ENCODE peak calls at places on chromosomes 1 and 21, in six cellular contexts. M is stimulated activated naive B cell treated with anti-CD40 and anti-IgM and Interleukin-4, amounts not matched to agents 10 μg/mL and 1 μg/mL and 100 μg/mL, for 72 hours; W is activated T-helper 1 cell treated with anti-CD3 and anti-CD28 coated beads, Interleukin-2, amount 50 U/mL, for 16 hours; C is colonic mucosa; L is effector CD4-positive, alpha-beta T cell; H is AG10803. E is an unnamed sample.

GRCh38 chr1:155207578-155208405 is at the start of gene THBS3:
- DNase-seq in M (no peak), W (no peak), C (peak; percentile 44), L (no peak), H (peak; percentile 37), E (peak; percentile 60)

GRCh38 chr1:210779259-210779658 is 354.7 kb downstream of the KCNH1 start:
- DNase-seq in M (no peak), W (no peak), C (no peak), L (no peak), H (no peak), E (no peak)

GRCh38 chr1:147246910-147247655 is 4.6 kb downstream of the CHD1L start:
- DNase-seq in M (no peak), W (no peak), C (no peak), L (no peak), H (peak; percentile 34), E (peak; percentile 14)

GRCh38 chr1:199313444-199313843 is 674.6 kb downstream of the PTPRC start:
- DNase-seq in M (no peak), W (no peak), C (no peak), L (no peak), H (no peak), E (peak; percentile 41)

GRCh38 chr1:220895412-220895946 is 16.2 kb downstream of the HLX start:
- DNase-seq in M (no peak), W (no peak), C (no peak), L (no peak), H (no peak), E (no peak)

GRCh38 chr1:201877877-201878339 is 10.8 kb upstream of the SHISA4 start:
- DNase-seq in M (no peak), W (no peak), C (no peak), L (no peak), H (peak; percentile 58), E (peak; percentile 76)

GRCh38 chr1:45299981-45300668 is 26.6 kb upstream of the HPDL start:
- DNase-seq in M (peak; percentile 11), W (no peak), C (peak; percentile 33), L (peak; percentile 29), H (peak; percentile 75), E (peak; percentile 77)

GRCh38 chr21:45126983-45127382 is 52.6 kb downstream of the ADARB1 start:
- DNase-seq in M (no peak), W (no peak), C (no peak), L (no peak), H (no peak), E (no peak)

GRCh38 chr1:153630384-153630783 is 2.1 kb downstream of the S100A1 start:
- DNase-seq in M (no peak), W (no peak), C (no peak), L (no peak), H (no peak), E (no peak)

GRCh38 chr1:226736001-226736907 is 2.8 kb downstream of the ITPKB start:
- DNase-seq in M (no peak), W (no peak), C (no peak), L (no peak), H (no peak), E (no peak)

GRCh38 chr1:22311461-22311860 is 140.2 kb upstream of the ZBTB40 start:
- DNase-seq in M (no peak), W (no peak), C (no peak), L (no peak), H (no peak), E (no peak)

GRCh38 chr1:44655609-44656008 is 18.7 kb downstream of the TMEM53 start:
- DNase-seq in M (no peak), W (no peak), C (no peak), L (no peak), H (peak; percentile 11), E (peak; percentile 46)

GRCh38 chr1:99728494-99729235 is 37.8 kb downstream of the FRRS1 start:
- DNase-seq in M (no peak), W (no peak), C (no peak), L (no peak), H (peak; percentile 24), E (peak; percentile 38)